ENCODE peak calls at places on chromosomes 16 and 17, in six cellular contexts. C, T, N, I, V and J are unnamed samples.

GRCh38 chr16:86899156-86899555 is 320.8 kb downstream of the FOXL1 start:
- DNase-seq in C (no peak), T (no peak), N (peak; percentile 25), I (no peak), V (no peak), J (no peak)

GRCh38 chr16:58481931-58482330 is 18.0 kb upstream of the NDRG4 start:
- DNase-seq in C (no peak), T (no peak), N (no peak), I (no peak), V (no peak), J (no peak)

GRCh38 chr17:71548540-71549190 is 572.2 kb upstream of the SOX9 start:
- DNase-seq in C (no peak), T (no peak), N (no peak), I (no peak), V (no peak), J (no peak)

GRCh38 chr16:19831678-19832077 is 53.0 kb downstream of the GPRC5B start:
- DNase-seq in C (peak; percentile 13), T (peak; percentile 42), N (no peak), I (peak; percentile 41), V (no peak), J (no peak)

GRCh38 chr16:17397499-17397891 is 73.3 kb downstream of the XYLT1 start:
- DNase-seq in C (peak; percentile 13), T (no peak), N (no peak), I (no peak), V (peak; percentile 70), J (no peak)

GRCh38 chr17:44546711-44547606 is 10.3 kb upstream of the FZD2 start:
- DNase-seq in C (peak; percentile 42), T (no peak), N (no peak), I (no peak), V (no peak), J (no peak)

GRCh38 chr16:59865071-59865671 is 1131.1 kb upstream of the GOT2 start:
- DNase-seq in C (no peak), T (no peak), N (no peak), I (no peak), V (no peak), J (no peak)

GRCh38 chr16:8627456-8627855 is 6.0 kb downstream of the METTL22 start:
- DNase-seq in C (no peak), T (no peak), N (no peak), I (no peak), V (no peak), J (no peak)

GRCh38 chr16:87284183-87284582 is 33.0 kb downstream of the C16orf95 start:
- DNase-seq in C (no peak), T (no peak), N (no peak), I (no peak), V (no peak), J (no peak)

GRCh38 chr17:59331929-59332889 is 754 bp downstream of the YPEL2 start:
- DNase-seq in C (peak; percentile 45), T (no peak), N (peak; percentile 78), I (no peak), V (peak; percentile 58), J (no peak)

GRCh38 chr17:20988896-20989295 is 53.9 kb downstream of the USP22 start:
- DNase-seq in C (no peak), T (no peak), N (no peak), I (no peak), V (no peak), J (no peak)

GRCh38 chr16:29909398-29909797 is 9.1 kb downstream of the ASPHD1 start:
- DNase-seq in C (no peak), T (no peak), N (no peak), I (no peak), V (no peak), J (no peak)

GRCh38 chr16:12757546-12757945 is 46.1 kb downstream of the CPPED1 start:
- DNase-seq in C (no peak), T (no peak), N (no peak), I (no peak), V (no peak), J (no peak)

GRCh38 chr16:10386517-10387377 is 886 bp downstream of the ATF7IP2 start:
- DNase-seq in C (no peak), T (no peak), N (no peak), I (no peak), V (no peak), J (peak; percentile 53)

GRCh38 chr17:63714550-63715277 is 14.8 kb upstream of the LIMD2 start:
- DNase-seq in C (no peak), T (no peak), N (no peak), I (no peak), V (peak; percentile 4), J (no peak)

GRCh38 chr17:75856062-75856681 is 1.0 kb upstream of the WBP2 start:
- DNase-seq in C (peak; percentile 53), T (no peak), N (peak; percentile 71), I (no peak), V (no peak), J (no peak)

GRCh38 chr17:46193246-46193625 is at the start of gene KANSL1:
- DNase-seq in C (peak; percentile 89), T (peak; percentile 73), N (peak; percentile 93), I (peak; percentile 33), V (peak; percentile 92), J (peak; percentile 92)

GRCh38 chr16:87956169-87956770 is 5.0 kb downstream of the BANP start:
- DNase-seq in C (no peak), T (no peak), N (peak; percentile 68), I (no peak), V (no peak), J (peak; percentile 78)

GRCh38 chr17:82212331-82213250 is at the start of gene CCDC57:
- DNase-seq in C (peak; percentile 89), T (no peak), N (peak; percentile 87), I (no peak), V (peak; percentile 86), J (no peak)

GRCh38 chr16:82082097-82082496 is 47.0 kb downstream of the HSD17B2 start:
- DNase-seq in C (no peak), T (no peak), N (no peak), I (no peak), V (no peak), J (no peak)

GRCh38 chr17:75697651-75698291 is 23.5 kb upstream of the ITGB4 start:
- DNase-seq in C (no peak), T (no peak), N (no peak), I (no peak), V (peak; percentile 43), J (no peak)

GRCh38 chr17:60618080-60618479 is 18.1 kb downstream of the PPM1D start:
- DNase-seq in C (no peak), T (no peak), N (no peak), I (no peak), V (no peak), J (no peak)

GRCh38 chr16:77450790-77451487 is 16.1 kb upstream of the ADAMTS18 start:
- DNase-seq in C (no peak), T (no peak), N (no peak), I (no peak), V (peak; percentile 18), J (no peak)

GRCh38 chr17:32876414-32877163 is at the start of gene MYO1D:
- DNase-seq in C (peak; percentile 9), T (no peak), N (peak; percentile 84), I (no peak), V (peak; percentile 78), J (no peak)

GRCh38 chr17:32877164-32877764 is 340 bp upstream of the MYO1D start:
- DNase-seq in C (peak; percentile 87), T (peak; percentile 23), N (peak; percentile 96), I (no peak), V (peak; percentile 96), J (peak; percentile 67)

GRCh38 chr17:32875904-32876413 is 965 bp downstream of the MYO1D start:
- DNase-seq in C (no peak), T (no peak), N (no peak), I (no peak), V (no peak), J (no peak)

GRCh38 chr17:32873114-32873513 is 3.8 kb downstream of the MYO1D start:
- DNase-seq in C (no peak), T (no peak), N (no peak), I (no peak), V (no peak), J (no peak)

GRCh38 chr17:32875230-32875903 is 1.6 kb downstream of the MYO1D start:
- DNase-seq in C (no peak), T (no peak), N (no peak), I (no peak), V (no peak), J (no peak)
- H3K4me3 ChIP-seq in C (no peak overlapping the region), T (no peak overlapping the region), N (peak overlapping the region; percentile 64), I (no peak overlapping the region), V (peak overlapping the region; percentile 90), J (no peak overlapping the region)

GRCh38 chr17:3510090-3510489 is 34.3 kb downstream of the ASPA start:
- DNase-seq in C (no peak), T (no peak), N (no peak), I (no peak), V (no peak), J (no peak)
- H3K4me3 ChIP-seq in C (no peak overlapping the region), T (no peak overlapping the region), N (no peak overlapping the region), I (no peak overlapping the region), V (no peak overlapping the region), J (no peak overlapping the region)

GRCh38 chr16:49276646-49277385 is 4.8 kb downstream of the CBLN1 start:
- DNase-seq in C (no peak), T (no peak), N (no peak), I (no peak), V (no peak), J (no peak)

GRCh38 chr16:49275870-49276269 is 5.8 kb downstream of the CBLN1 start:
- DNase-seq in C (no peak), T (no peak), N (no peak), I (no peak), V (no peak), J (no peak)

GRCh38 chr16:49273771-49274170 is 7.9 kb downstream of the CBLN1 start:
- DNase-seq in C (no peak), T (no peak), N (no peak), I (no peak), V (no peak), J (no peak)

GRCh38 chr16:49277386-49277742 is 4.3 kb downstream of the CBLN1 start:
- DNase-seq in C (no peak), T (no peak), N (no peak), I (no peak), V (no peak), J (no peak)

GRCh38 chr16:49274936-49275730 is 6.5 kb downstream of the CBLN1 start:
- DNase-seq in C (no peak), T (no peak), N (no peak), I (no peak), V (no peak), J (no peak)
- H3K4me3 ChIP-seq in C (no peak overlapping the region), T (no peak overlapping the region), N (no peak overlapping the region), I (no peak overlapping the region), V (no peak overlapping the region), J (no peak overlapping the region)

GRCh38 chr17:48616719-48617514 is 1.8 kb upstream of the HOXB8 start:
- DNase-seq in C (no peak), T (no peak), N (no peak), I (no peak), V (no peak), J (no peak)
- H3K4me3 ChIP-seq in C (peak overlapping the region; percentile 41), T (no peak overlapping the region), N (no peak overlapping the region), I (no peak overlapping the region), V (no peak overlapping the region), J (no peak overlapping the region)